ENCODE peak calls at places on chromosomes 5 and 9, in six cellular contexts. Y, X, J, K, Q and U are unnamed samples. For H3K4me1, the result is how much of the 10 kb centered on the place peaks cover.

GRCh38 chr5:81232449-81233079 is 558 bp upstream of the CKMT2 start:
- DNase-seq in Y (no peak), Q (peak), J (no peak), X (no peak), K (peak), U (no peak)

GRCh38 chr5:35319231-35320002 is 89.1 kb upstream of the PRLR start:
- DNase-seq in K (no peak), J (no peak), Q (peak), Y (no peak), X (peak), U (no peak)

GRCh38 chr5:180315762-180316212 is 23.9 kb upstream of the MAPK9 start:
- DNase-seq in Q (peak), K (peak), J (peak), Y (peak), X (peak), U (peak)

GRCh38 chr9:129347323-129348120 is 169.5 kb upstream of the IER5L start:
- DNase-seq in Y (no peak), X (no peak), K (no peak), Q (no peak), J (peak), U (no peak)

GRCh38 chr9:110464321-110464720 is 115.2 kb downstream of the SVEP1 start:
- DNase-seq in K (no peak), J (no peak), X (no peak), Q (no peak), Y (peak), U (peak)

GRCh38 chr5:126919566-126919965 is 110.8 kb downstream of the MARCHF3 start:
- DNase-seq in J (no peak), Y (no peak), X (no peak), Q (no peak), K (no peak), U (no peak)

GRCh38 chr5:95446560-95447221 is 55.5 kb downstream of the FAM81B start:
- DNase-seq in J (no peak), X (no peak), Y (no peak), Q (no peak), K (no peak), U (no peak)

GRCh38 chr5:124513216-124513615 is 233.2 kb downstream of the ZNF608 start:
- DNase-seq in Q (no peak), Y (no peak), X (no peak), J (no peak), K (no peak), U (no peak)

GRCh38 chr5:150070821-150071220 is 15.5 kb downstream of the CSF1R start:
- DNase-seq in Y (peak), J (no peak), Q (no peak), K (peak), X (no peak), U (no peak)

GRCh38 chr9:14263707-14264483 is 50.0 kb downstream of the NFIB start:
- DNase-seq in K (no peak), J (no peak), Q (no peak), Y (no peak), X (no peak), U (no peak)

GRCh38 chr5:68468322-68468721 is 252.8 kb downstream of the PIK3R1 start:
- DNase-seq in K (no peak), J (no peak), X (no peak), Y (no peak), Q (no peak), U (no peak)

GRCh38 chr9:96686638-96687335 is 31.7 kb upstream of the PRXL2C start:
- DNase-seq in Y (peak), J (peak), X (peak), Q (peak), K (peak), U (peak)
- TF ChIP-seq CTCF in Y (peak), J (peak), X (peak), Q (peak), K (no peak), U (peak)

DNA sequence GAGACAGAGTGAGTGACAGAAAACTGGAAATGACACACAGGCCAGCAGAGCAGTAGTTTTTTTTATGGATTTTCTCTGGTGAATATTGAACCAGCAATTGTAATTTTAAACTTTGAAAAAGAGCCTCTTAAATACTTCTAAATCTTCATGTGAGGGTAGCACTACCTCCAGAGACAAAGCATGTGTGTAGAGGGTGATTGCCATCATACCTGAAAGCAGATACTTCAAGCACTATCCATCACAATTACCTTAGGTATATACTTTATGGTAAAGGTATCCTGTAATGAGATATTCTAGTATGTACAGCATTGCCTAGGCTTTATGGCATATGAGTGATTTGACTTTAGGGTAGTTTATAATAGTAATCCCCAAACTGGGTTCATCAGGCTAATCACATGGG is 3.4 kb upstream of the EBF1 start:
- DNase-seq in K (no peak), Y (no peak), Q (no peak), J (no peak), X (no peak), U (no peak)
- H3K4me3 ChIP-seq in K (no peak), Y (no peak), Q (no peak), J (no peak), X (no peak), U (peak)

DNA sequence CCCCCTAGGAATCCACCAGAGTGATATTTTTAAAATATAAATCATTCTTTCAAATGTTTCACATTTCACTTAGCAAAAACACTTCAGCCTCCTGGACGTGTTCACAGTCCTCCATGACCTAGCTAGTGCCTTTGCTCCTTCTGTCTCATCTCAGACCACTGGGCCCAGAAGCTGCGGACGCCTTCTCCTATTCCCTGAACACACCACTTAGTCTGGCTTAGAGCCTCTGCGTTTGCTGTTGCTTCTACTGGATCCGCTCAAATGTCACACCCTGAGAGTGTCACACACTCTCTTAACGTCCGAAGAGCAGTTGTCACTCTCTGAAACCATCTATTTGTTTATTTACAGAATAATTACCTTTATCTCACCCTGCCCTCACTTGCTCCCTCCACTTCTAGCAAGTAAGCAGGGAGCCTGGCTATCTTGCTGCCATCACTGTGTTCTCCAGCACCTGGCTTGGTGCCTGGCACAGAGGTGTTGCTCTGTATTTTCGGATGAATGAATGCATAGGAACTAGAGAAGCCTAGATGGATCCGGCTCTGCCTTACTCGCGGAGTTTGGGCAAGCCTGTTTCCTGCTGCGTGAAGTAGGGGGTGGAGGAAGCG is 1.2 kb upstream of the GRK6 start:
- DNase-seq in Y (no peak), J (no peak), X (no peak), K (no peak), Q (no peak), U (no peak)
- H3K4me1 ChIP-seq in Y (under half), J (under half), X (under half), K (under half), Q (under half), U (under half)

DNA sequence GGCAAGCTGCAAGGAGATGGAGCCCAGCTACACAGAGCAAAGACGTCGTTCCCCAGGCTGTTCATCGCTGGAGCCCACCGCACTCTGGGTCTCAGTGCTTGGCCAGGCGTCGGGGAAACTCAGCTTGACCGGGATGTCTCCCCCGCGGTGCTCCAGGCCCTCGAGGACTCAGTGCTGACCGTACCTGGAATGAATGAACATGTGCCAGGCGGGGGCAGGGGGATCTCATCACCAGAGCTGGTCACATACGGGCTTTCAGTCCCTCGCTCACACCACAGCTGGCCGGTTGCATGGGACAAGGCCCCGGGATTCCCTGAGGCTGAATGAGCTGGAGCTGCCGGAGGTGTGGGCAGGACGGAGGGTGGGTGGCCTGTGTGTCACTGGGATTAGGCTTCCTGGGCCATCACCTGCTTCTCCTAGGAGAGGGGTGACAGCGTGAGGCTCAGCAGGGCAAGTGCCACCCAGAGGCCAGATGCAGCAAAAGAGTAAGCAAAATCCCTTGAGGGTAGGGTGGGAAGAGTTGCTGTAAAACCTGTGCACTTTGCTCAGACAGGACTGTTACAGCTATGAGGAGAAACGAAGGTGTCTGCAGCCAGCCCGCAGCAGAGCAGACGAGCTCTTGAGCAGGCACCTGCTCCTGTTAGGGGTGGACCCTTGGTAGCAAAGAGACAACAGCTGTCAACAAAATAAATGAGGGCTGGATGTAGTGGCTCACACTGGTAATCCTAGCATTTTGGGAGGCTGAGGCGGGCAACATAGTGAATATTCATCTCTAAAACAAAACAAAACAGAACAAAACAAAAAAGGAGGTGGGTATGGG is 70.7 kb upstream of the RAPGEF1 start:
- DNase-seq in X (no peak), K (no peak), J (peak), Y (peak), Q (no peak), U (peak)
- TF ChIP-seq CTCF in X (no peak), K (no peak), J (no peak), Y (peak), Q (no peak), U (peak)